ENCODE peak calls at places on chromosomes 3 and 15, in eight cellular contexts. B, L, N, A, G, S, R and M are unnamed samples. For H3K4me1, the result is how much of the 10 kb centered on the place peaks cover.

GRCh38 chr3:35624698-35625097 is 14.6 kb upstream of the ARPP21 start:
- DNase-seq in B (no peak), L (peak), N (no peak), A (no peak), G (no peak), S (no peak), R (no peak), M (no peak)

GRCh38 chr3:197242784-197243432 is 55.5 kb downstream of the DLG1 start:
- DNase-seq in B (no peak), L (peak), N (no peak), A (no peak), G (no peak), S (no peak), R (no peak), M (no peak)

GRCh38 chr3:11331101-11331500 is 58.9 kb downstream of the ATG7 start:
- DNase-seq in B (peak), L (no peak), N (no peak), A (no peak), G (no peak), S (no peak), R (no peak), M (no peak)

GRCh38 chr3:70471464-70472342 is 159.3 kb upstream of the MDFIC2 start:
- DNase-seq in B (no peak), L (no peak), N (no peak), A (no peak), G (no peak), S (no peak), R (no peak), M (no peak)

GRCh38 chr3:105700575-105700974 is 168.2 kb downstream of the CBLB start:
- DNase-seq in B (peak), L (no peak), N (no peak), A (no peak), G (no peak), S (no peak), R (no peak), M (no peak)

GRCh38 chr15:53512029-53512428 is 247.4 kb downstream of the WDR72 start:
- DNase-seq in B (no peak), L (no peak), N (peak), A (no peak), G (no peak), S (no peak), R (no peak), M (no peak)

GRCh38 chr3:148146947-148147346 is 550.8 kb upstream of the AGTR1 start:
- DNase-seq in B (peak), L (no peak), N (no peak), A (no peak), G (peak), S (no peak), R (no peak), M (no peak)

GRCh38 chr3:191523099-191523498 is 62.1 kb downstream of the PYDC2 start:
- DNase-seq in B (no peak), L (no peak), N (no peak), A (no peak), G (no peak), S (no peak), R (no peak), M (no peak)

GRCh38 chr15:88272421-88272820 is 15.9 kb upstream of the NTRK3 start:
- DNase-seq in B (no peak), L (no peak), N (no peak), A (no peak), G (no peak), S (no peak), R (no peak), M (no peak)

GRCh38 chr3:29346828-29347227 is 66.0 kb downstream of the RBMS3 start:
- DNase-seq in B (no peak), L (no peak), N (no peak), A (no peak), G (peak), S (no peak), R (no peak), M (no peak)

GRCh38 chr3:52535411-52536111 is 844 bp upstream of the UQCC5 start:
- DNase-seq in B (no peak), L (no peak), N (no peak), A (no peak), G (no peak), S (no peak), R (no peak), M (no peak)
- H3K4me1 ChIP-seq in B (under half), L (under half), N (half or more), A (half or more), G (under half), S (half or more), R (half or more), M (under half)

GRCh38 chr3:83496459-83496858 is 1462.3 kb upstream of the CADM2 start:
- DNase-seq in B (no peak), L (no peak), N (no peak), A (no peak), G (peak), S (no peak), R (no peak), M (no peak)
- TF ChIP-seq CTCF in B (no peak), L (no peak), N (no peak), A (no peak), G (no peak), S (no peak), R (no peak), M (no peak)

GRCh38 chr3:43183456-43183855 is 77.6 kb upstream of the POMGNT2 start:
- DNase-seq in B (no peak), L (no peak), N (no peak), A (no peak), G (no peak), S (no peak), R (no peak), M (no peak)

GRCh38 chr3:43185256-43185655 is 79.4 kb upstream of the POMGNT2 start:
- DNase-seq in B (no peak), L (no peak), N (no peak), A (no peak), G (no peak), S (no peak), R (no peak), M (no peak)

GRCh38 chr3:43178891-43179366 is 73.0 kb upstream of the POMGNT2 start:
- DNase-seq in B (peak), L (peak), N (peak), A (no peak), G (no peak), S (no peak), R (peak), M (no peak)

GRCh38 chr3:43180027-43180426 is 74.1 kb upstream of the POMGNT2 start:
- DNase-seq in B (peak), L (no peak), N (peak), A (peak), G (no peak), S (no peak), R (peak), M (no peak)

GRCh38 chr3:43181202-43181910 is 75.5 kb upstream of the POMGNT2 start:
- DNase-seq in B (peak), L (no peak), N (no peak), A (no peak), G (no peak), S (no peak), R (peak), M (peak)
- H3K4me1 ChIP-seq in B (half or more), L (under half), N (under half), A (under half), G (under half), S (under half), R (under half), M (under half)

GRCh38 chr3:8621872-8622271 is 22.7 kb downstream of the SSUH2 start:
- DNase-seq in B (peak), L (no peak), N (no peak), A (no peak), G (no peak), S (no peak), R (peak), M (peak)
- TF ChIP-seq CTCF in B (no peak), L (no peak), N (no peak), A (no peak), G (no peak), S (no peak), R (no peak), M (no peak)

DNA sequence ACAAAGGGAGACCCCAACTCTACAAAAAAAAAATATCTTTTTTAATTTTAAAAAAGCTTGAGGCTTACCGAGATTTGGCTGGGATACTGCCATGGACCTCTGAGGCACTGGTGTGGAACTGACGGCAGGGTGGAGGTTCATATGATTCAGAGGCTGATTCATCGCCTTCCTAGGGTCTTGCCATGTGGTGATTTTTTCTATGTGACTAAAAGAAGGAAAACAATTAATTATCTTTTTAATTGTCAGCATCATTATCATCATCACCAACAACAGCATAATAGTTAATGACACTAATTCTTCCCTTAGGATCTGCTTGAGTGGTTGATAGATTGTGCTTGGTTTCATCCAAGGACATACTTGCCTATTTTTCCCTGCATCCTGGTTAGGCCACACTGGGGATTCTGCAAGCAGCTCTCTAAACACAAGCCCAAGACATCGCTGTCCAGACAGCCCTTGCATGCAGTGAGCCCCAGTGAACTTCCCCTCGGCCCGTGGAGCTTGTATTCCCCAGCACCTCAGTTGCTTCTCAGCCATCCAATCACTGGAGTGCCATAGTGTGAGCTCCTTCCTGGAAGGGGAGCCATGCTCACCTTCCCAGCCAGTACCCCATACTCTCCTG is 84.9 kb downstream of the WWTR1 start:
- DNase-seq in B (peak), L (no peak), N (no peak), A (no peak), G (no peak), S (no peak), R (no peak), M (no peak)
- H3K4me1 ChIP-seq in B (half or more), L (half or more), N (under half), A (under half), G (under half), S (half or more), R (half or more), M (under half)

DNA sequence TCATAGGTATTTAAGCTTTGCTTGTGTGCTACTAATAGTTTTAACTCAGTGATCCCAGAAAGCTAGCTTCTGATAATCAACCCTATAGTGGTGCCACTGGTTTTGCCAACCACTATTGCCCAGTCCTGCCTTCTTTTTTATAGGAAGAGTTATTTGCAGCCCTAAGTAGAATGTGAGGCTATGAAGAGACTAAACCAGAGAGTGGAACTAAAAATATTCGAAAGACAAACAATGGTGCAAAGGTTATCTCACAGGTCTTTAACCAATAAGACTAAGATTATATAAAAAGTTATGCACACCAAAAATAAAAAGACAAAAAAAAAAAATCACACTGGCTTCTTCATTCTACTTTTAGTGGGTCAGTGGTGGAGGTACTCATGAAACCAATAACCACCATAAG is 85.6 kb downstream of the NBEAL2 start:
- DNase-seq in B (no peak), L (no peak), N (peak), A (no peak), G (no peak), S (no peak), R (no peak), M (no peak)
- TF ChIP-seq CTCF in B (no peak), L (no peak), N (no peak), A (no peak), G (no peak), S (no peak), R (no peak), M (no peak)